ENCODE peak calls at places on chromosomes 2 and 18, in ten cellular contexts. F is spleen, Z is IMR-90, R is psoas muscle, U is endothelial cell of umbilical vein, O is brain microvascular endothelial cell, P is AG04450, M is SJSA1, Y is heart right ventricle, I is PC-3. B is an unnamed sample.

GRCh38 chr18:74546751-74547530 is 12.6 kb downstream of the CNDP1 start:
- DNase-seq in P (no peak), O (no peak), I (peak), Z (peak), F (no peak), R (peak), U (peak), Y (peak), M (peak), B (peak)

GRCh38 chr18:67574749-67575148 is 58.2 kb upstream of the DSEL start:
- DNase-seq in U (no peak), Y (no peak), O (no peak), P (no peak), Z (no peak), I (no peak), M (no peak), F (no peak), R (no peak), B (no peak)

GRCh38 chr2:35787302-35788031 is 568.1 kb upstream of the CRIM1 start:
- DNase-seq in U (peak), F (no peak), M (no peak), O (no peak), Z (no peak), P (no peak), R (no peak), I (peak), Y (no peak), B (peak)

GRCh38 chr18:22822024-22822423 is 111.1 kb upstream of the RBBP8 start:
- DNase-seq in I (peak), M (peak), F (no peak), R (no peak), U (peak), P (no peak), O (peak), Y (no peak), Z (peak), B (no peak)

GRCh38 chr2:234164499-234165409 is 114.3 kb downstream of the SPP2 start:
- DNase-seq in Z (no peak), M (no peak), P (no peak), O (no peak), Y (no peak), F (peak), I (no peak), U (peak), R (no peak), B (no peak)

GRCh38 chr2:27007416-27008374 is 25.1 kb upstream of the TMEM214 start:
- DNase-seq in U (peak), Y (no peak), P (no peak), M (no peak), R (no peak), Z (no peak), F (no peak), I (no peak), O (no peak), B (no peak)

GRCh38 chr2:2919026-2919425 is 458.6 kb downstream of the EIPR1 start:
- DNase-seq in Z (no peak), R (no peak), U (no peak), F (no peak), M (no peak), Y (no peak), O (no peak), P (no peak), I (no peak), B (no peak)

GRCh38 chr2:172412996-172413492 is 14.3 kb upstream of the ITGA6 start:
- DNase-seq in I (no peak), Y (no peak), O (no peak), U (no peak), P (no peak), M (no peak), R (no peak), Z (no peak), F (no peak), B (no peak)

GRCh38 chr18:23306842-23307241 is 146.2 kb upstream of the RIOK3 start:
- DNase-seq in P (no peak), U (peak), O (no peak), F (no peak), R (no peak), Y (no peak), Z (no peak), I (no peak), M (no peak), B (no peak)

GRCh38 chr2:59297829-59298228 is 1056.7 kb upstream of the FANCL start:
- DNase-seq in M (no peak), O (no peak), F (no peak), U (no peak), I (no peak), Y (no peak), R (no peak), P (no peak), Z (no peak), B (no peak)

GRCh38 chr2:105515581-105516415 is 116.9 kb upstream of the FHL2 start:
- DNase-seq in F (no peak), R (peak), U (peak), P (no peak), Z (no peak), M (no peak), Y (peak), O (no peak), I (no peak), B (peak)

GRCh38 chr18:45291616-45292612 is 323.4 kb upstream of the SLC14A2 start:
- DNase-seq in M (peak), I (no peak), P (no peak), R (no peak), Z (no peak), U (no peak), O (peak), F (no peak), Y (no peak), B (peak)

GRCh38 chr2:54402350-54402749 is 53.8 kb upstream of the SPTBN1 start:
- DNase-seq in Z (peak), M (no peak), O (no peak), U (peak), I (no peak), F (no peak), Y (peak), P (peak), R (peak), B (no peak)

DNA sequence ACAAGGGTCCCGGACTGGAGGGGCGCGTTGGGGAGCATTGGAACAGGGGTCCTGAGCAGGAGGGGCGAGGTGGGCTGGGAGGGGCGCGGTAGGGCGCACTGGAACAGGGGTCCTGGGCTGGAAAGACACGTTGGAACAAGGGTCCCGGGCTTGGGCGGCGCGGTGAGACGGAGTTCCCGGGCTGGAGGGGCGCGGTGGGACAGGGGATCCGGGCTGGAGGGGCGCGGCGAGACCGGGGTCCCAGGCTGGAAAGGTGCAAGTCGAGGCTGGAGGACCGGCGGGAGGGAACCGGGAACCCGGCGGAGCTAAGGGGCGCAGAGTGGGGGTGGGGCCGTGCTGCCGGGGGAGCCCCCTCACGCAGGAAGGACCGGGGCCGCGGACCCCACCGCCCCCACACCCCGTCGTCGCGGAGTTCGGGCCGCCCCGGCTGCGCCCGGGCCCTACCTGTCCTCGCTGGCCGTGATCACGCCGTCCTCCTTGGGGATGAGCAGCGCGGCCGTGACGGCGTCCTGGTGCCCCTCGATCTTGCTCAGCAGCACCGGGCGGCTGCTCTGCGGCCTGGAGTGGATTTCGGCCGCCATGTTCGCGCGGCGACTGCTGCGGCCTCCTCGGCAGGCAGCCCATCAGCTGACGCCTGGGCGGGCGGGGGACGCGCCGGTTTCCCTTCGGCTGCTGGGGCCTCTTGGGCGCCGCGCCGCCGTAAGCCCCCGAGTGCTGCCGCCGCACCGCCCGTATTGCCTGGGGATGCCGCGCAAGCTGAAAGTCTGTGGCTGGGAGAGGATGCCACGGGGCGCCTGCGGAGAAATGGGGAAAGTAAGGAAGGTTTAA is at the start of gene WDFY1:
- DNase-seq in U (peak), Y (peak), I (peak), P (peak), R (peak), O (peak), M (peak), F (peak), Z (peak), B (peak)
- H3K27ac ChIP-seq in U (peak), Y (peak), I (peak), P (peak), R (peak), O (peak), M (peak), F (peak), Z (peak), B (peak)

DNA sequence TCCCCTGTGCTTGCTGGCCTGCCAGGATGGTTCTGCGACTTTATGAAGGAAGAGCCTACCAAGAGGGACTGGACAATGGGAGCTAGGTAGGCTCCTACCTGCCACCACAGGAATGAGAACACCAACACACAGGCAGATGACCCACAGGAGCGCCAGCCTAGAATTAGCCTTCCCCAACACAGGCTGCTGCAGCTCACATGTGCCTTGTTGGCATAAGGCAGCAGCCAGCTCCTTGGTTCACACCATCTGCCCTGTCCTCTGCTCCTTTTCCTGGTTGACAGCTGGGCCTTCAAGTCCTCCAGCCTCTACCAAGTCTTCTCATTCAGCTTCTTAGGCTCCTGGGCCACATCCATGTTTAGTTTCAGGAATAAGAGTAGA is 705.4 kb upstream of the RAB6C start:
- DNase-seq in O (no peak), F (no peak), U (no peak), Y (no peak), M (no peak), R (no peak), P (no peak), I (no peak), Z (no peak), B (no peak)
- H3K27ac ChIP-seq in O (no peak), F (no peak), U (no peak), Y (no peak), M (no peak), R (peak), P (no peak), I (no peak), Z (no peak), B (no peak)

GRCh38 chr2:21036708-21037670 is 6.9 kb downstream of the APOB start:
- DNase-seq in Y (no peak), O (no peak), P (no peak), M (no peak), Z (no peak), U (no peak), I (no peak), R (no peak), F (no peak), B (no peak)
- H3K27ac ChIP-seq in Y (no peak), O (no peak), P (no peak), M (no peak), Z (no peak), U (no peak), I (no peak), R (no peak), F (no peak), B (no peak)

GRCh38 chr2:127080226-127080940 is 26.6 kb downstream of the BIN1 start:
- DNase-seq in I (no peak), Y (no peak), U (no peak), M (no peak), O (no peak), R (no peak), P (no peak), Z (no peak), F (peak), B (no peak)
- H3K27ac ChIP-seq in I (no peak), Y (peak), U (no peak), M (no peak), O (no peak), R (peak), P (no peak), Z (no peak), F (peak), B (no peak)

DNA sequence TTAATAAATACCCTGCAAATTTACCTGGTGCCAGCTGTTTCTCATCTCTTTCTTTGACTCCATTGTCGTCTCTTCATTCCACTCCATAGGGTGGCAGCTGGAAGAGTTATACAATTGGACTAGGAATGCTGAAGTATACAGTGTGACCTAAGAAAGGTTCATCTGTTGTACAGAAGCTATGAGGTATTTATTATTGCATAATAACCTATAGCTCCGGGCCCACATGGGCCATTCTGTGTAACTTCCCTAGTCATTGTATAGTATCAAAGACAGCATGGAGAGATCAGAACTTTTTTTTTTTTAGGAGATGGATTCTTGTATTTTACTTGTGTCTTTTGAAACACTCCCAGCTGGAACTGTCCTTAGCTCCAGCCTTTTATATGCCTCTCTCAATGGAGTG is 26.2 kb downstream of the BMP10 start:
- DNase-seq in Y (no peak), R (no peak), Z (no peak), O (no peak), P (no peak), U (no peak), M (no peak), F (no peak), I (no peak), B (no peak)
- H3K27ac ChIP-seq in Y (no peak), R (no peak), Z (no peak), O (no peak), P (no peak), U (no peak), M (no peak), F (no peak), I (no peak), B (no peak)

DNA sequence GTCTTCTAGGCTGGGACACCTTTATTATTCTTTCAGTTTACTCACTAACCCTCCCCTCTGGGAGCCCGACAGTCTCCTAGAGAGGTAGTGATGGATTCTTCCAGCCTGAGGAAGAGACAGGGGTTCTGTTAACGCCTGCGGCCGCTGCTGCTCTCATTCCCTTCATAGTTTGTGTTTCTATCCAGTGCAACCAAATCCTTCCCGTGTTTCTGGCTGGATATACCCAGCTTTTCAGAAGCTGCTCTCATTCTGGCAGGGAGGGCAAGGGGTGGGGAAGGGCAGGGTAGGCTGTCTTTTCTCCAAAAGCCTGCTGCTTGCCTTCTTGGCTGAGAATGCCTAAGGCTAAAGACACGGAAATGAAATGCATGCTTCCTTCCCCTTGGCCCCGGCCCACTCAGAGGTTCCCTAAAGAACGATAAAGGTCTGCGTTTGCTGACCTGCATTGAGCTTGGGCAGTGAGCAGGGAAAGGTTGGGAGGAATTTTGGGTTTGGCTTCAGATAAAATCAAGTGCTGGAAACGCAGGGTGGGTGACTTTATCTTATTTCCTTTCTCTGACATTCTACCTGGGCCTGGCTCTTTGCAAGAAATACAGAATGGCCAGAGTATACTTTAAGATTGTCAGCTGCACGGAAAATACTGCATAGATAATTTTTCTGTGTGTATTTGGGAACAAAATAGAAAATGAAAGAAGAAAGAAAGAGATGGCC is 390.9 kb downstream of the NBAS start:
- DNase-seq in F (no peak), I (no peak), M (no peak), Z (no peak), O (no peak), U (peak), Y (no peak), R (no peak), P (peak), B (peak)
- H3K27ac ChIP-seq in F (no peak), I (no peak), M (peak), Z (peak), O (peak), U (peak), Y (no peak), R (no peak), P (peak), B (peak)

DNA sequence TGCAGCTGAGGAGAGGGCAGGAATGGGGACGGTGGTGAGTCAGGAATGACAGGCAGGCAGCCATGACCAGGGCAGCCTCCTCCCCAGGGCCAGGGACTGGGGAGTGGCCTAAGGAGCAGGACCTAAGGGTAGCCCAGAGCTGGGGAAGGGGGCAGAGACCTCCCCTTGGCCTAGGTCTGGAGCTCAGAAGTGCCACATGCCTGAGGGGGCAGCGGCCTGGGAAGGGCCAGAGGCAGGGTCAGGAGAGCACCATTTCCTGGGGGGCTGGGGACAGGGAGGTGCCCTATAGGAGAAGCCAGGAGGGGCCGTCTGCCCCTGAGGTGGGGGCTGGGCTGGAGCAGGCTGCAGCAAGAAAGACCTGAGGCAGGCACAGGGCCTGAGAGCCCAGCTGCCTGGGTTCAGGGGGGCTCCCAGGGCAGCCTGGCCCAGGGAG is 20.9 kb downstream of the CFLAR start:
- DNase-seq in Y (no peak), R (peak), Z (no peak), U (no peak), F (peak), P (no peak), M (no peak), I (no peak), O (no peak), B (no peak)
- H3K27ac ChIP-seq in Y (peak), R (peak), Z (no peak), U (no peak), F (peak), P (no peak), M (no peak), I (no peak), O (no peak), B (peak)

DNA sequence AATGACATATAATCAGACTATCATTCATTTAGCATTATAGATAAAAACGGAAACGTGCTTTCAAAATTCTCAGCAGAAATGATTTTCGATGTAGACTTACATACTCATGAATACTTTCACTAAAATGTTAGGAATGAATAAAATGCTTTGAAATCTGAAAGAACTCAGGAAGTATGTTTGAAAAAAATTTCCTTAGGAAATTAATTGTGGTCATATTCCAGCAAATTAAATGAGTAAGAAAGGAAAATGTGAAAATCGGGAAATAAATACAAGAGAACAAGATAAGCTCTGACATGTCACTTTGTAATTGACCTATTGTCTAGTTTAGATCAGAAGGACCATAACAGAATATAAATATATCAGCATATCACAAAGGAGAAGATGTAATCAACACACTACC is 981.0 kb upstream of the CDH2 start:
- DNase-seq in Z (peak), F (no peak), U (peak), I (peak), M (no peak), P (no peak), R (no peak), Y (no peak), O (no peak), B (no peak)
- H3K27ac ChIP-seq in Z (peak), F (no peak), U (peak), I (peak), M (no peak), P (no peak), R (no peak), Y (no peak), O (no peak), B (peak)